ENCODE peak calls at places on chromosome 19, in ten cellular contexts. X is thoracic aorta, J is GM06990, K is cardiac muscle cell, O is breast epithelium, Z is HFF-Myc, M is osteocyte, N is astrocyte of the spinal cord, P is AG09319, Y is suprapubic skin. I is an unnamed sample.

GRCh38 chr19:42287017-42287825 is 14.7 kb upstream of the PRR19 start:
- DNase-seq in X (no peak), J (no peak), K (no peak), O (no peak), Z (no peak), M (no peak), N (no peak), P (no peak), Y (peak), I (no peak)

GRCh38 chr19:35717665-35718344 is at the start of gene KMT2B:
- DNase-seq in X (no peak), J (peak), K (peak), O (no peak), Z (no peak), M (peak), N (peak), P (peak), Y (no peak), I (peak)

GRCh38 chr19:38561053-38561606 is 56.6 kb downstream of the MAP4K1 start:
- DNase-seq in X (no peak), J (no peak), K (no peak), O (no peak), Z (no peak), M (no peak), N (no peak), P (no peak), Y (no peak), I (no peak)

GRCh38 chr19:39083983-39084731 is at the start of gene ACP7:
- DNase-seq in X (no peak), J (no peak), K (no peak), O (no peak), Z (no peak), M (no peak), N (no peak), P (no peak), Y (no peak), I (no peak)

GRCh38 chr19:56114051-56114694 is 6.9 kb downstream of the ZNF787 start:
- DNase-seq in X (no peak), J (no peak), K (no peak), O (no peak), Z (no peak), M (no peak), N (no peak), P (no peak), Y (no peak), I (no peak)

GRCh38 chr19:33683881-33684549 is 62.3 kb downstream of the CHST8 start:
- DNase-seq in X (no peak), J (no peak), K (peak), O (no peak), Z (peak), M (no peak), N (peak), P (no peak), Y (no peak), I (no peak)

GRCh38 chr19:571127-571974 is 1.0 kb upstream of the BSG start:
- DNase-seq in X (no peak), J (peak), K (peak), O (peak), Z (no peak), M (peak), N (no peak), P (no peak), Y (no peak), I (no peak)

GRCh38 chr19:29576761-29577661 is 29.1 kb upstream of the POP4 start:
- DNase-seq in X (no peak), J (no peak), K (peak), O (no peak), Z (no peak), M (no peak), N (no peak), P (no peak), Y (peak), I (no peak)

GRCh38 chr19:16584825-16585801 is 12.9 kb upstream of the SLC35E1 start:
- DNase-seq in X (no peak), J (peak), K (no peak), O (no peak), Z (no peak), M (no peak), N (no peak), P (no peak), Y (no peak), I (no peak)

GRCh38 chr19:18230941-18231734 is 4.9 kb upstream of the PDE4C start:
- DNase-seq in X (no peak), J (no peak), K (no peak), O (no peak), Z (no peak), M (no peak), N (no peak), P (no peak), Y (no peak), I (no peak)

GRCh38 chr19:55669418-55670279 is 5.4 kb upstream of the EPN1 start:
- DNase-seq in X (no peak), J (peak), K (no peak), O (no peak), Z (no peak), M (no peak), N (no peak), P (no peak), Y (no peak), I (no peak)

GRCh38 chr19:23404676-23405075 is 9.4 kb upstream of the ZNF91 start:
- DNase-seq in X (no peak), J (no peak), K (no peak), O (no peak), Z (no peak), M (no peak), N (no peak), P (no peak), Y (no peak), I (no peak)

GRCh38 chr19:35248310-35249145 is at the start of gene LSR:
- DNase-seq in X (no peak), J (peak), K (no peak), O (peak), Z (no peak), M (peak), N (no peak), P (no peak), Y (peak), I (peak)

GRCh38 chr19:49423985-49424303 is 703 bp upstream of the PTH2 start:
- DNase-seq in X (no peak), J (no peak), K (no peak), O (no peak), Z (no peak), M (no peak), N (no peak), P (no peak), Y (no peak), I (no peak)

GRCh38 chr19:37218592-37218935 is 550 bp downstream of the ZNF383 start:
- DNase-seq in X (no peak), J (no peak), K (no peak), O (no peak), Z (peak), M (no peak), N (peak), P (no peak), Y (no peak), I (no peak)

GRCh38 chr19:15187026-15188007 is 13.5 kb downstream of the NOTCH3 start:
- DNase-seq in X (no peak), J (no peak), K (no peak), O (no peak), Z (no peak), M (no peak), N (no peak), P (no peak), Y (no peak), I (no peak)

GRCh38 chr19:7919681-7920519 is at the start of gene SNAPC2:
- DNase-seq in X (peak), J (peak), K (peak), O (peak), Z (peak), M (peak), N (peak), P (peak), Y (peak), I (peak)

GRCh38 chr19:4376245-4376990 is 23.9 kb downstream of the SH3GL1 start:
- DNase-seq in X (no peak), J (no peak), K (no peak), O (no peak), Z (no peak), M (no peak), N (no peak), P (no peak), Y (no peak), I (no peak)

GRCh38 chr19:4374451-4375163 is 25.7 kb downstream of the SH3GL1 start:
- DNase-seq in X (peak), J (no peak), K (peak), O (no peak), Z (no peak), M (no peak), N (peak), P (peak), Y (peak), I (no peak)

GRCh38 chr19:4376991-4377781 is 23.2 kb downstream of the SH3GL1 start:
- DNase-seq in X (no peak), J (no peak), K (no peak), O (peak), Z (no peak), M (no peak), N (peak), P (no peak), Y (no peak), I (no peak)

GRCh38 chr19:4375164-4375619 is 25.2 kb downstream of the SH3GL1 start:
- DNase-seq in X (no peak), J (no peak), K (no peak), O (no peak), Z (no peak), M (no peak), N (no peak), P (no peak), Y (no peak), I (no peak)

DNA sequence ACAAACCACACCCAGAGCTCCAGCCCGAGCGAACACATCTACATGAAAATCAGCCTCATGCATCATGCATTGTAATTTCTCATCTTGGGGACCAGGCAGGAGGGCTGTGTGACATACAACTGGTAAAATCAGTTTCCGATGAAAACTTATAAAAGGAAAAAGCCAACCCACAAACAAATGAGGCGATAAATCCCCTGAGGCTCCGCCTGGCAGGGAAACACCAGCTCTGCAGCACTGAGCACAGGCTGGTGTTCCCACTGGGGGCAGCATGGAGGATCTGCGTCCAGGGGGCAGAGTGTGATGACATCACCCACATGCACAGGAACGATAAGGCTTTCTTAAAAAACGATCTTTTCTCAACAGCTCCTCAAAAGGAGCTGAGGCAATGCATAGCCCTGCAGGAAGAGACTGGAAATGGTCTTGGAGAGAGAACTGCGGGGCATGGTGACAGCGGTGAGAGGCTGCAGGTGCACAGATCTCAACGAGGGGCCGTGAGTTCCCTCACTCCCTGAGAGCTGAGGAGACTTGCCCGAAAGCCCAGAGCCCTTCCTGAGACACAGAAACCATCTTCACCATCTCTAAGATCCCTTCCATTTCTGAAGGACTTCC is 24.6 kb downstream of the SH3GL1 start:
- DNase-seq in X (no peak), J (peak), K (peak), O (no peak), Z (peak), M (no peak), N (peak), P (no peak), Y (no peak), I (no peak)
- TF ChIP-seq CTCF in X (peak), J (peak), K (peak), O (no peak), Z (peak), M (peak), N (peak), P (peak), Y (peak), I (peak)

GRCh38 chr19:2719910-2720776 is 1.0 kb downstream of the DIRAS1 start:
- DNase-seq in X (no peak), J (no peak), K (peak), O (no peak), Z (no peak), M (no peak), N (no peak), P (no peak), Y (no peak), I (no peak)
- TF ChIP-seq CTCF in X (no peak), J (no peak), K (no peak), O (no peak), Z (no peak), M (no peak), N (peak), P (no peak), Y (no peak), I (peak)

DNA sequence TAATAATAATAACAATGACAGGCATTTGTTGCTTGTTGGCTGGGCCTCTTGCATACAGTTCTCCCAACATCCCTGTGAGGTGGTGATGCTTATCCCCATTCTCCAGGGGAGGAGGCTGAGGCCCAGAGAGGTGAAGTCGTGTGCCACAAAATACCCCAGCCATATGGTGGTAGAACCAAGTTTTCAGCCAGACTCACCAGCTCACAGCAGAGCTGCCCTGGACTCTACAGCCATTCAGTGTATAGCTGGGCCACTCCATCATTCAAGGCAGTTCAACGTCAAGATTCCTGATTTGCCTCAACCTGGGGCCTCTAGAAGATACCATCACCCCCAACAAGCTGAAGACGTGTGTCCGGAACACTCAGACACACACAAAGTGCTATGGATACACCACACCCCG is 4.4 kb upstream of the CEACAM19 start:
- DNase-seq in X (no peak), J (no peak), K (no peak), O (no peak), Z (no peak), M (no peak), N (no peak), P (no peak), Y (no peak), I (no peak)
- TF ChIP-seq CTCF in X (no peak), J (no peak), K (no peak), O (no peak), Z (no peak), M (no peak), N (no peak), P (no peak), Y (no peak), I (no peak)

GRCh38 chr19:2231621-2232221 is 4.4 kb downstream of the PLEKHJ1 start:
- DNase-seq in X (no peak), J (no peak), K (no peak), O (no peak), Z (no peak), M (no peak), N (no peak), P (no peak), Y (no peak), I (no peak)
- TF ChIP-seq CTCF in X (no peak), J (no peak), K (no peak), O (no peak), Z (no peak), M (no peak), N (no peak), P (no peak), Y (no peak), I (peak)

GRCh38 chr19:3879656-3880055 is 829 bp upstream of the ATCAY start:
- DNase-seq in X (no peak), J (no peak), K (no peak), O (no peak), Z (no peak), M (no peak), N (no peak), P (no peak), Y (no peak), I (no peak)
- TF ChIP-seq CTCF in X (no peak), J (peak), K (no peak), O (no peak), Z (peak), M (no peak), N (no peak), P (no peak), Y (no peak), I (peak)

DNA sequence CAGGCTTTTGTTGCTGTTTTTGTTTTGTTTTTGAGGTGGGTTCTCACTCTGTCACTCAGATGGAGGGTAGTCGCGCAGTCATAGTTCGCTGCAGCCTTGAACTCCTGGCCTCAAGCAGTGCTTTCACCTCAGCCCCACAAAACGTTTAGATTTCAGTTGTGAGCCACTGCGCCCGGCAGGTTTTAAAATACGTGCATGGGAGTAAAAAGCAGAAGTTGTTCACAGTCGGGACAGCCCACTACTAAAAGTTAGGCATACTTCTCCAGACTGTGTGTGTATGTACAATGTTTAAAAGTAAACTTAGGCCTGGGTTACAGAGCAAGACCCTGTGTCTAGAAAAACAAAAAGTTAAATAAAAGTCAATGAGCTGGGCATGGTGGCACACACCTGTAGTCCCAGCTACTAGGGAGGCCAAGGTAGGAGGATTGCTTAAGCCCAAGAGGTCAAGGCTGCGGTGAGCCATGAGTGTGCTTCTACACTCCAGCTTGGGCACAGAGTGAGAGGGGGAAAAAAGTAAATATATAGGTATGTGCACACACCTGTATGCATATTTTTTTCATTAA is 6.1 kb downstream of the SAFB start:
- DNase-seq in X (no peak), J (no peak), K (no peak), O (no peak), Z (no peak), M (no peak), N (no peak), P (no peak), Y (no peak), I (no peak)
- TF ChIP-seq CTCF in X (no peak), J (no peak), K (no peak), O (no peak), Z (no peak), M (no peak), N (no peak), P (no peak), Y (no peak), I (no peak)

GRCh38 chr19:46077815-46078167 is 37.0 kb upstream of the IGFL4 start:
- DNase-seq in X (no peak), J (no peak), K (no peak), O (no peak), Z (no peak), M (no peak), N (no peak), P (no peak), Y (no peak), I (no peak)

GRCh38 chr19:46073268-46073922 is 32.6 kb upstream of the IGFL4 start:
- DNase-seq in X (no peak), J (no peak), K (no peak), O (no peak), Z (no peak), M (no peak), N (peak), P (no peak), Y (no peak), I (no peak)

GRCh38 chr19:46076031-46076880 is 35.5 kb upstream of the IGFL4 start:
- DNase-seq in X (no peak), J (no peak), K (no peak), O (no peak), Z (no peak), M (no peak), N (no peak), P (no peak), Y (no peak), I (no peak)

GRCh38 chr19:46080561-46080960 is 39.8 kb upstream of the IGFL4 start:
- DNase-seq in X (no peak), J (no peak), K (peak), O (no peak), Z (no peak), M (peak), N (peak), P (no peak), Y (no peak), I (no peak)

GRCh38 chr19:46076951-46077814 is 36.4 kb upstream of the IGFL4 start:
- DNase-seq in X (no peak), J (peak), K (peak), O (peak), Z (peak), M (no peak), N (peak), P (peak), Y (no peak), I (peak)
- TF ChIP-seq CTCF in X (peak), J (peak), K (peak), O (peak), Z (peak), M (peak), N (peak), P (peak), Y (peak), I (peak)

GRCh38 chr19:10725415-10725814 is 7.5 kb downstream of the DNM2 start:
- DNase-seq in X (no peak), J (no peak), K (no peak), O (no peak), Z (no peak), M (no peak), N (no peak), P (no peak), Y (no peak), I (no peak)

GRCh38 chr19:10727599-10728250 is 9.8 kb downstream of the DNM2 start:
- DNase-seq in X (no peak), J (no peak), K (no peak), O (no peak), Z (no peak), M (no peak), N (no peak), P (no peak), Y (no peak), I (no peak)

GRCh38 chr19:10724573-10725071 is 6.7 kb downstream of the DNM2 start:
- DNase-seq in X (no peak), J (no peak), K (no peak), O (no peak), Z (no peak), M (no peak), N (no peak), P (peak), Y (no peak), I (no peak)

GRCh38 chr19:10729406-10729805 is 11.5 kb downstream of the DNM2 start:
- DNase-seq in X (no peak), J (no peak), K (no peak), O (no peak), Z (no peak), M (no peak), N (no peak), P (no peak), Y (no peak), I (no peak)

GRCh38 chr19:10726268-10726667 is 8.4 kb downstream of the DNM2 start:
- DNase-seq in X (no peak), J (no peak), K (no peak), O (no peak), Z (no peak), M (no peak), N (no peak), P (no peak), Y (no peak), I (no peak)
- TF ChIP-seq CTCF in X (no peak), J (no peak), K (no peak), O (no peak), Z (no peak), M (no peak), N (no peak), P (no peak), Y (no peak), I (no peak)

GRCh38 chr19:40465025-40465780 is at the start of gene BLVRB:
- DNase-seq in X (no peak), J (no peak), K (peak), O (peak), Z (no peak), M (no peak), N (peak), P (peak), Y (no peak), I (no peak)
- TF ChIP-seq CTCF in X (no peak), J (no peak), K (no peak), O (peak), Z (no peak), M (no peak), N (no peak), P (no peak), Y (no peak), I (no peak)

GRCh38 chr19:50932690-50933083 is 20.2 kb downstream of the KLK5 start:
- DNase-seq in X (no peak), J (no peak), K (no peak), O (no peak), Z (no peak), M (no peak), N (no peak), P (no peak), Y (no peak), I (no peak)
- TF ChIP-seq CTCF in X (no peak), J (no peak), K (no peak), O (no peak), Z (no peak), M (no peak), N (no peak), P (no peak), Y (no peak), I (no peak)

I was measured in type B pancreatic cell.